ENCODE peak calls at places on chromosomes 7 and 10, in five cellular contexts. G, H, M, O and P are unnamed samples. For H3K36me3, the result is how much of the 10 kb centered on the place peaks cover.

GRCh38 chr7:25619963-25620799 is 391.9 kb upstream of the NPVF start:
- DNase-seq in O (no peak), M (no peak), H (no peak), G (no peak), P (peak)

GRCh38 chr10:122249991-122250750 is 20.9 kb upstream of the BTBD16 start:
- DNase-seq in G (no peak), H (no peak), M (no peak), O (no peak), P (no peak)

GRCh38 chr7:159032753-159033472 is 111.8 kb downstream of the VIPR2 start:
- DNase-seq in M (no peak), G (no peak), O (no peak), H (peak), P (no peak)

GRCh38 chr7:50367098-50367497 is 62.6 kb downstream of the IKZF1 start:
- DNase-seq in G (no peak), O (no peak), H (no peak), M (no peak), P (no peak)

GRCh38 chr7:32942783-32943653 is 14.2 kb upstream of the FKBP9 start:
- DNase-seq in H (peak), O (peak), G (peak), M (peak), P (peak)

GRCh38 chr7:90603346-90603745 is 7.2 kb downstream of the CDK14 start:
- DNase-seq in H (no peak), O (no peak), M (no peak), G (no peak), P (no peak)

GRCh38 chr10:133271521-133272300 is 5.0 kb downstream of the ADAM8 start:
- DNase-seq in G (no peak), O (no peak), H (no peak), M (no peak), P (peak)

GRCh38 chr7:1884583-1885350 is 214.7 kb downstream of the ELFN1 start:
- DNase-seq in O (no peak), G (peak), H (no peak), M (no peak), P (peak)

GRCh38 chr7:32586291-32587221 is 91.3 kb downstream of the AVL9 start:
- DNase-seq in M (no peak), O (no peak), H (no peak), G (peak), P (no peak)

GRCh38 chr7:85130702-85131101 is 56.2 kb downstream of the SEMA3D start:
- DNase-seq in M (no peak), O (no peak), H (no peak), G (no peak), P (no peak)

GRCh38 chr10:132448248-132448731 is 51.3 kb downstream of the PWWP2B start:
- DNase-seq in M (no peak), G (no peak), H (peak), O (peak), P (peak)

GRCh38 chr10:50229460-50229859 is 21.9 kb downstream of the ASAH2 start:
- DNase-seq in M (no peak), H (no peak), O (no peak), G (no peak), P (no peak)

GRCh38 chr10:48335788-48336187 is 29.3 kb downstream of the MAPK8 start:
- DNase-seq in G (no peak), O (no peak), M (no peak), H (no peak), P (no peak)

GRCh38 chr10:126017961-126018560 is 121.7 kb downstream of the FANK1 start:
- DNase-seq in G (peak), O (no peak), M (no peak), H (no peak), P (no peak)

GRCh38 chr10:125023862-125024495 is 82.1 kb downstream of the ZRANB1 start:
- DNase-seq in M (no peak), O (no peak), H (peak), G (no peak), P (peak)

GRCh38 chr10:15370741-15371701 is at the start of gene FAM171A1:
- DNase-seq in O (peak), H (peak), M (no peak), G (peak), P (peak)

GRCh38 chr10:129501652-129502436 is 34.8 kb downstream of the MGMT start:
- DNase-seq in H (no peak), O (no peak), M (no peak), G (no peak), P (no peak)

GRCh38 chr10:17675638-17676037 is 31.7 kb downstream of the STAM start:
- DNase-seq in H (no peak), O (no peak), G (no peak), M (no peak), P (no peak)

GRCh38 chr7:31958216-31958615 is 112.0 kb downstream of the PDE1C start:
- DNase-seq in H (no peak), G (peak), M (no peak), O (no peak), P (no peak)

GRCh38 chr7:30845426-30846135 is 66.1 kb upstream of the AQP1 start:
- DNase-seq in O (no peak), G (peak), H (no peak), M (no peak), P (no peak)

GRCh38 chr10:43128958-43129706 is 9.1 kb upstream of the CSGALNACT2 start:
- DNase-seq in H (peak), O (peak), M (no peak), G (peak), P (no peak)

GRCh38 chr7:153193144-153193595 is 433.6 kb downstream of the ACTR3B start:
- DNase-seq in H (no peak), O (peak), G (no peak), M (peak), P (no peak)

GRCh38 chr10:29699621-29700020 is 64.8 kb upstream of the SVIL start:
- DNase-seq in M (no peak), O (no peak), H (no peak), G (no peak), P (no peak)

GRCh38 chr7:21743493-21743892 is 200.7 kb downstream of the DNAH11 start:
- DNase-seq in O (no peak), G (no peak), M (no peak), H (no peak), P (no peak)

GRCh38 chr10:49139000-49139865 is 5.4 kb upstream of the FAM170B start:
- DNase-seq in G (peak), O (no peak), M (no peak), H (no peak), P (no peak)

GRCh38 chr10:100746413-100746931 is 1.1 kb downstream of the PAX2 start:
- DNase-seq in G (no peak), M (no peak), O (no peak), H (no peak), P (no peak)
- H3K9ac ChIP-seq in G (no peak), M (no peak), O (no peak), H (no peak), P (peak)

DNA sequence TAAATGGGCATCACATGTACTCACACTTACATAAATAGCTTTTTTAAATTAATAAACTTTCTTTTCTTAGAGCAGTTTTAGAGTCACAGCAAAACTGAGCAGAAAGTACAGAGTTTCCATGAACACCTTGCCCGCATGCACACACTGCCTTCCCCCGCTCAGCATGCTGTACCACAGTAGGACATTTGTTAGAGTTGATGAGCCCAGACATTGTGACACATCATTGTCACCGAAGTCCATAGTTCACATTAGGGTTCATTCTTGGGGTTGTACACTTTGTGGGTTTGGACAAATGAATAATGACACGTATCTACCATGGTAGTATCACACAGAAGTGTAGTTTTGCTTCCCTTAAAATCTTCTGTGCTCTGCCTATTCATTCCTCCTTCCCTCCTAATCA is 23.7 kb downstream of the UBN2 start:
- DNase-seq in H (no peak), O (no peak), M (peak), G (no peak), P (no peak)
- H3K36me3 ChIP-seq in H (under half), O (under half), M (under half), G (under half), P (under half)

GRCh38 chr7:103065666-103066065 is 8.9 kb downstream of the FBXL13 start:
- DNase-seq in G (peak), M (peak), O (peak), H (peak), P (no peak)
- TF ChIP-seq CTCF in G (peak), M (peak), O (peak), H (no peak), P (no peak)

GRCh38 chr10:63478564-63478963 is 12.8 kb upstream of the JMJD1C start:
- DNase-seq in M (no peak), G (no peak), H (no peak), O (no peak), P (no peak)

GRCh38 chr10:63480237-63480636 is 14.5 kb upstream of the JMJD1C start:
- DNase-seq in H (peak), G (no peak), M (no peak), O (no peak), P (no peak)

GRCh38 chr10:63474488-63474887 is 8.7 kb upstream of the JMJD1C start:
- DNase-seq in H (no peak), M (no peak), O (no peak), G (no peak), P (no peak)

GRCh38 chr10:63481815-63482421 is 16.1 kb upstream of the JMJD1C start:
- DNase-seq in O (no peak), H (no peak), G (peak), M (no peak), P (no peak)

DNA sequence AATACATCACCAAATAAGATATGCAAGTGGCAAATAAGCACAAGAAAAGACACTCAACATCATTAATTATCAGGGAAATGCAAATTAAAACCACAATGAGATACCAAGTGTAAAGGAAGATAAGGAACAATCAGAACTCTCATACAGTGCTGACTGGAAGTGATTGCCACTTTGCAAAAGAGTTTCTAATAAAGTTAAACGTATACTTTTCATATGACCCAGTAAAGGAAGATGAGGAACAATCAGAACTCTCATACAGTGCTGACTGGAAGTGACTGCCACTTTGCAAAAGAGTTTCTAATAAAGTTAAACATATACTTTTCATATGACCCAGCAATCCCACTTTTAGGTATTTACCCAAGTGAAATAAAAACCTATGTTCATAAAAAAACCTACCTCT is 12.2 kb upstream of the JMJD1C start:
- DNase-seq in O (no peak), M (no peak), G (no peak), H (no peak), P (no peak)
- H3K9ac ChIP-seq in O (no peak), M (no peak), G (no peak), H (no peak), P (no peak)

DNA sequence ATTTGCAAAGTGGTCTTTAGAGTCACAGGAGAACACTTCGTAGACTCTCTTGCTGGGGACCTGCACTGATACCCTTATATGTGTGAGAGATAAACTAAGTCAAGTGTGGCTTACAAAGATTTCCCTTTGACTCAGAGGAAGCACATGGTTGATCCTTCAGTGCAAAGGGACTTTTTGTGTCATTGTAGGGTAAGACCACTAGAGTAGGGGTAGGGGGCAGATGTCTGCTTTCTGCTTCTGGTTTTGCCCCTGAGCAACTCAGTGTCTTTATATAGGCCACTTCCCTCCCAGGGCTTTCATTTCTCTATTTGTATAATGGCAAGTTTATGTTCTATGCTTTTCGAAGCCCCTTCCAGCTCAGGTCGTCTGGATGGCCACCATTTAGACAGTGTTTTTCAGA is 281.7 kb downstream of the SORCS3 start:
- DNase-seq in G (no peak), H (no peak), O (no peak), M (no peak), P (no peak)
- H3K36me3 ChIP-seq in G (under half), H (under half), O (under half), M (under half), P (under half)